ENCODE peak calls at places on chromosomes 11 and 22, in six cellular contexts. N, F, W, M, A and U are unnamed samples.

GRCh38 chr11:45752136-45752535 is 52.8 kb upstream of the SLC35C1 start:
- DNase-seq in N (no peak), F (no peak), W (no peak), M (no peak), A (no peak), U (no peak)

GRCh38 chr11:4211991-4212390 is 117.4 kb downstream of the RRM1 start:
- DNase-seq in N (peak; percentile 5), F (peak; percentile 48), W (peak; percentile 6), M (no peak), A (peak; percentile 62), U (no peak)

GRCh38 chr11:116693206-116694016 is 79.4 kb downstream of the BUD13 start:
- DNase-seq in N (peak; percentile 79), F (no peak), W (no peak), M (no peak), A (peak; percentile 37), U (no peak)

GRCh38 chr11:18137186-18137800 is 4.9 kb downstream of the MRGPRX3 start:
- DNase-seq in N (no peak), F (no peak), W (no peak), M (no peak), A (no peak), U (no peak)

GRCh38 chr22:46592390-46592872 is 27.8 kb upstream of the GRAMD4 start:
- DNase-seq in N (no peak), F (no peak), W (no peak), M (peak; percentile 71), A (no peak), U (no peak)

GRCh38 chr11:70399681-70400112 is 1.4 kb downstream of the CTTN start:
- DNase-seq in N (peak; percentile 90), F (peak; percentile 58), W (no peak), M (peak; percentile 97), A (peak; percentile 57), U (peak; percentile 98)

GRCh38 chr11:18071098-18071705 is 25.1 kb upstream of the TPH1 start:
- DNase-seq in N (no peak), F (no peak), W (no peak), M (peak; percentile 81), A (no peak), U (no peak)

GRCh38 chr22:46763051-46763705 is 728 bp downstream of the TBC1D22A start:
- DNase-seq in N (peak; percentile 89), F (no peak), W (no peak), M (peak; percentile 7), A (no peak), U (peak; percentile 46)

GRCh38 chr11:17845431-17845881 is 110.9 kb downstream of the KCNC1 start:
- DNase-seq in N (no peak), F (no peak), W (no peak), M (peak; percentile 91), A (no peak), U (peak; percentile 13)

GRCh38 chr11:76030286-76030685 is 176.0 kb downstream of the WNT11 start:
- DNase-seq in N (peak; percentile 93), F (no peak), W (no peak), M (peak; percentile 70), A (no peak), U (no peak)

GRCh38 chr11:19734171-19734570 is 21.5 kb downstream of the NAV2 start:
- DNase-seq in N (no peak), F (no peak), W (no peak), M (peak; percentile 31), A (no peak), U (no peak)

GRCh38 chr11:1126935-1127663 is 30.7 kb upstream of the MUC5AC start:
- DNase-seq in N (no peak), F (peak; percentile 22), W (no peak), M (no peak), A (no peak), U (no peak)

GRCh38 chr11:86463955-86464354 is 89.3 kb downstream of the CCDC81 start:
- DNase-seq in N (no peak), F (no peak), W (no peak), M (no peak), A (no peak), U (no peak)

GRCh38 chr11:63907063-63907462 is 9.9 kb downstream of the RCOR2 start:
- DNase-seq in N (no peak), F (no peak), W (no peak), M (no peak), A (no peak), U (no peak)

GRCh38 chr22:23835773-23836144 is 3.0 kb downstream of the DERL3 start:
- DNase-seq in N (no peak), F (no peak), W (no peak), M (no peak), A (no peak), U (no peak)

GRCh38 chr11:75534291-75535038 is 8.7 kb upstream of the GDPD5 start:
- DNase-seq in N (no peak), F (no peak), W (no peak), M (no peak), A (no peak), U (no peak)

GRCh38 chr11:75771646-75772410 is 3.2 kb downstream of the DGAT2 start:
- DNase-seq in N (peak; percentile 35), F (no peak), W (no peak), M (peak; percentile 85), A (no peak), U (peak; percentile 61)

GRCh38 chr11:132064987-132065620 is 694.7 kb downstream of the NTM start:
- DNase-seq in N (peak; percentile 33), F (no peak), W (no peak), M (peak; percentile 99), A (no peak), U (peak; percentile 100)

GRCh38 chr11:87252869-87253268 is 215.1 kb downstream of the TMEM135 start:
- DNase-seq in N (no peak), F (no peak), W (no peak), M (peak; percentile 18), A (no peak), U (peak; percentile 14)

GRCh38 chr11:33952805-33953204 is 60.9 kb upstream of the LMO2 start:
- DNase-seq in N (no peak), F (no peak), W (no peak), M (no peak), A (no peak), U (no peak)

GRCh38 chr11:110082899-110083298 is 10.3 kb upstream of the ZC3H12C start:
- DNase-seq in N (no peak), F (no peak), W (no peak), M (no peak), A (no peak), U (no peak)

GRCh38 chr11:123020968-123021367 is 39.3 kb upstream of the BSX start:
- DNase-seq in N (peak; percentile 76), F (peak; percentile 70), W (no peak), M (peak; percentile 49), A (no peak), U (peak; percentile 58)

GRCh38 chr11:128835741-128836410 is 31.2 kb downstream of the KCNJ1 start:
- DNase-seq in N (peak; percentile 17), F (no peak), W (no peak), M (no peak), A (no peak), U (no peak)

GRCh38 chr11:13009921-13010736 is 1.0 kb downstream of the RASSF10 start:
- DNase-seq in N (peak; percentile 51), F (peak; percentile 69), W (peak; percentile 56), M (peak; percentile 7), A (peak; percentile 84), U (no peak)

GRCh38 chr22:44455151-44455962 is 42.7 kb downstream of the RTL6 start:
- DNase-seq in N (peak; percentile 62), F (no peak), W (no peak), M (no peak), A (no peak), U (no peak)

GRCh38 chr11:28393348-28393747 is 285.2 kb downstream of the METTL15 start:
- DNase-seq in N (no peak), F (no peak), W (no peak), M (no peak), A (no peak), U (no peak)

GRCh38 chr22:26585104-26585790 is 4.7 kb downstream of the TPST2 start:
- DNase-seq in N (no peak), F (no peak), W (no peak), M (peak; percentile 79), A (no peak), U (peak; percentile 71)

GRCh38 chr22:46841528-46841927 is 79.1 kb downstream of the TBC1D22A start:
- DNase-seq in N (peak; percentile 17), F (no peak), W (no peak), M (peak; percentile 67), A (no peak), U (no peak)

GRCh38 chr11:62061356-62062222 is 62.2 kb upstream of the INCENP start:
- DNase-seq in N (peak; percentile 44), F (no peak), W (no peak), M (no peak), A (no peak), U (no peak)

GRCh38 chr22:49439373-49439772 is 388.3 kb downstream of the BRD1 start:
- DNase-seq in N (no peak), F (no peak), W (no peak), M (no peak), A (no peak), U (no peak)
- H4K91ac ChIP-seq in N (no peak overlapping the region), F (no peak overlapping the region), W (no peak overlapping the region), M (no peak overlapping the region), A (no peak overlapping the region), U (no peak overlapping the region)

DNA sequence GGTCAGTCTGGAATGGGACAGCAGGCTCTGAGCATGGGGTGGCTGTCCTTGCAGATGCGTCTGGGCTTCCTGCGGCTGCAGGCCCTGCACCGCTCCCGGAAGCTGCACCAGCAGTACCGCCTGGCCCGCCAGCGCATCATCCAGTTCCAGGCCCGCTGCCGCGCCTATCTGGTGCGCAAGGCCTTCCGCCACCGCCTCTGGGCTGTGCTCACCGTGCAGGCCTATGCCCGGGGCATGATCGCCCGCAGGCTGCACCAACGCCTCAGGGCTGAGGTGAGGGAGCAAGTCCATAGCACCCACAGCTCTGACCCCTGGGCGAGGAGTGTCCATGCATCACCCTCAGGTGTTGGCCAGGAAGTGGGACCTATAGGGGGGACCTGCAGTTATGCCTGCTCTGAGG is 51.6 kb downstream of the MYO7A start:
- DNase-seq in N (peak; percentile 97), F (no peak), W (no peak), M (no peak), A (no peak), U (no peak)
- H4K91ac ChIP-seq in N (no peak overlapping the region), F (no peak overlapping the region), W (no peak overlapping the region), M (no peak overlapping the region), A (no peak overlapping the region), U (no peak overlapping the region)

GRCh38 chr22:35089139-35089538 is 23.2 kb downstream of the ISX start:
- DNase-seq in N (no peak), F (no peak), W (no peak), M (no peak), A (no peak), U (no peak)
- H4K91ac ChIP-seq in N (no peak overlapping the region), F (no peak overlapping the region), W (no peak overlapping the region), M (no peak overlapping the region), A (no peak overlapping the region), U (no peak overlapping the region)

DNA sequence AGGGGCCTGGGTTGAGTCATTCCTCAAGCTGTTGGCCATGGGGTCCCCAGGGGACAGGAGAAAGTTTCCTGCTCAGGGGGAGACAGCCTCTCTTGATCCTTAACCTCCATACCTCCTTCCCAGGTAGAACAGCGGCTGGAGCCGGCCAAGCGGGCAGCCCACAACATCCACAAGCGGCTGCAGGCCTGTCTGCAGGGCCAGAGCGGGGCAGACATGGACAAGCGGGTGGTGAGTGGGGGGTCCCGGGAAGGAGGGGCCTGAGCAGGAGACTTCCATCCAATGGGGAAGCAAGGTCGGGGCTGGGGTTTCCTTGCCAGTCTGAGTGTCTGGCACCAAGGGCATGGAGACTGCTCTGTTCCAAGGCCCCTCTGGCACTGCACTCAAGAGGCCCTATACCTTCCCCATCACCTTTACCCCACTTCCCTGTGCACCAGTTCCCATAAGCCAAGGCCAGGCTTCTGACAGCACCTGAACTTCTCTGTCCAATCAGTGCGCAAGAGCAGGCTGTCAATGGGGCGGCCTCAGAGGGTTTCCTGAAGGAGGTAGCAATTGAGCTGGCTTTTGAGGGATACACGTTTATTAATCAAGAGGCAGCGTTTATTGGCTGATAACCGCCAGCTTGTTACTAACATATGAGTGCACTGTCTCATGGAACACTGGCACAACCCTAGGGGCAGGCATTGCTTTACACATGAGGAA is 1.9 kb downstream of the SH3BP1 start:
- DNase-seq in N (no peak), F (no peak), W (no peak), M (no peak), A (no peak), U (no peak)
- H4K91ac ChIP-seq in N (peak overlapping the region; percentile 95), F (no peak overlapping the region), W (no peak overlapping the region), M (no peak overlapping the region), A (no peak overlapping the region), U (no peak overlapping the region)